ENCODE peak calls at places on chromosomes 2 and 18, in six cellular contexts. T is MG63, D is cerebellum, F is foreskin melanocyte, K is neural crest cell, B is mesenteric fat pad. U is an unnamed sample.

GRCh38 chr2:19301706-19302105 is 56.7 kb downstream of the OSR1 start:
- DNase-seq in B (no peak), T (no peak), K (no peak), D (no peak), F (no peak), U (no peak)

GRCh38 chr2:69917854-69918253 is 2.9 kb downstream of the MXD1 start:
- DNase-seq in K (no peak), B (no peak), D (no peak), F (no peak), T (peak; percentile 62), U (no peak)

GRCh38 chr2:207541933-207542332 is 12.2 kb downstream of the CREB1 start:
- DNase-seq in D (no peak), T (no peak), F (no peak), K (no peak), B (no peak), U (no peak)

GRCh38 chr18:57624988-57625387 is 3.4 kb upstream of the NARS1 start:
- DNase-seq in T (peak; percentile 39), B (no peak), F (no peak), D (no peak), K (no peak), U (no peak)

GRCh38 chr18:23311346-23312103 is 141.6 kb upstream of the RIOK3 start:
- DNase-seq in K (no peak), B (no peak), D (no peak), F (no peak), T (peak; percentile 78), U (no peak)

GRCh38 chr2:232815569-232815968 is 39.2 kb upstream of the KCNJ13 start:
- DNase-seq in T (no peak), F (no peak), K (no peak), B (no peak), D (no peak), U (no peak)

GRCh38 chr2:233422050-233422639 is 67.9 kb downstream of the DGKD start:
- DNase-seq in F (no peak), K (no peak), B (peak; percentile 87), D (no peak), T (no peak), U (no peak)

GRCh38 chr2:207515671-207516070 is 14.1 kb upstream of the CREB1 start:
- DNase-seq in F (peak; percentile 86), T (no peak), K (no peak), D (no peak), B (no peak), U (no peak)

GRCh38 chr2:187711122-187711521 is 156.9 kb upstream of the TFPI start:
- DNase-seq in B (no peak), F (no peak), K (no peak), D (no peak), T (no peak), U (no peak)

GRCh38 chr2:72887032-72887835 is at the start of gene SPR:
- DNase-seq in D (peak; percentile 41), K (peak; percentile 55), F (peak; percentile 51), B (peak; percentile 91), T (peak; percentile 87), U (no peak)

GRCh38 chr18:76922107-76922506 is 99.8 kb downstream of the ZNF236 start:
- DNase-seq in K (peak; percentile 40), T (no peak), F (no peak), B (no peak), D (peak; percentile 10), U (peak; percentile 42)

GRCh38 chr2:61017556-61018318 is at the start of the genes PEX13 and PUS10:
- DNase-seq in B (no peak), T (peak; percentile 78), F (peak; percentile 23), K (peak; percentile 4), D (peak; percentile 91), U (peak; percentile 65)

GRCh38 chr2:26532301-26533250 is 54.7 kb upstream of the OTOF start:
- DNase-seq in K (no peak), D (peak; percentile 73), T (no peak), F (no peak), B (peak; percentile 62), U (no peak)

GRCh38 chr2:235263205-235264120 is 230.4 kb upstream of the AGAP1 start:
- DNase-seq in B (no peak), F (peak; percentile 99), D (peak; percentile 55), T (peak; percentile 90), K (peak; percentile 62), U (no peak)

GRCh38 chr18:22194151-22194598 is 24.8 kb downstream of the GATA6 start:
- DNase-seq in K (no peak), B (no peak), T (no peak), F (no peak), D (no peak), U (no peak)

U was measured in neuronal stem cell.